ENCODE peak calls at places on chromosomes 16 and 17, in seven cellular contexts. U, B, L, Z, Y, C and E are unnamed samples.

GRCh38 chr17:12568358-12569251 is 97.1 kb upstream of the MYOCD start:
- DNase-seq in U (no peak), B (no peak), L (no peak), Z (no peak), Y (no peak), C (no peak), E (no peak)

GRCh38 chr16:84848991-84849634 is 29.3 kb downstream of the CRISPLD2 start:
- DNase-seq in U (no peak), B (no peak), L (no peak), Z (peak), Y (no peak), C (no peak), E (peak)

GRCh38 chr17:82200743-82201497 is 11.7 kb downstream of the CCDC57 start:
- DNase-seq in U (no peak), B (no peak), L (no peak), Z (peak), Y (no peak), C (peak), E (no peak)

GRCh38 chr17:30450125-30451027 is 26.8 kb upstream of the GOSR1 start:
- DNase-seq in U (no peak), B (no peak), L (no peak), Z (no peak), Y (no peak), C (no peak), E (no peak)

GRCh38 chr16:16019488-16019887 is 70.1 kb downstream of the ABCC1 start:
- DNase-seq in U (no peak), B (no peak), L (no peak), Z (no peak), Y (no peak), C (no peak), E (no peak)

GRCh38 chr17:78117027-78117981 is 11.3 kb downstream of the TMC6 start:
- DNase-seq in U (no peak), B (peak), L (no peak), Z (peak), Y (no peak), C (no peak), E (peak)

GRCh38 chr16:49856741-49857330 is 924 bp upstream of the ZNF423 start:
- DNase-seq in U (no peak), B (peak), L (peak), Z (peak), Y (no peak), C (peak), E (peak)

GRCh38 chr17:12620200-12620720 is 45.4 kb upstream of the MYOCD start:
- DNase-seq in U (no peak), B (no peak), L (no peak), Z (no peak), Y (no peak), C (no peak), E (no peak)

GRCh38 chr16:53458623-53459022 is 24.4 kb downstream of the RBL2 start:
- DNase-seq in U (no peak), B (no peak), L (no peak), Z (no peak), Y (no peak), C (no peak), E (no peak)

GRCh38 chr17:74585711-74586110 is 6.4 kb downstream of the CD300LD start:
- DNase-seq in U (no peak), B (no peak), L (no peak), Z (no peak), Y (no peak), C (no peak), E (no peak)

GRCh38 chr17:13182854-13183253 is 165.0 kb upstream of the ELAC2 start:
- DNase-seq in U (no peak), B (no peak), L (no peak), Z (peak), Y (peak), C (no peak), E (peak)

GRCh38 chr16:2121853-2122252 is 13.8 kb downstream of the PKD1 start:
- DNase-seq in U (no peak), B (peak), L (peak), Z (no peak), Y (no peak), C (no peak), E (no peak)

GRCh38 chr17:70636517-70637133 is 467.3 kb downstream of the KCNJ2 start:
- DNase-seq in U (no peak), B (peak), L (no peak), Z (peak), Y (peak), C (no peak), E (peak)

GRCh38 chr17:44198721-44199552 is 747 bp downstream of the ATXN7L3 start:
- DNase-seq in U (no peak), B (peak), L (peak), Z (peak), Y (no peak), C (peak), E (peak)

GRCh38 chr17:40862985-40863733 is 3.9 kb downstream of the KRT12 start:
- DNase-seq in U (no peak), B (no peak), L (no peak), Z (peak), Y (no peak), C (peak), E (no peak)

GRCh38 chr17:7056386-7056785 is 12.5 kb upstream of the SLC16A11 start:
- DNase-seq in U (no peak), B (no peak), L (no peak), Z (no peak), Y (no peak), C (no peak), E (no peak)

GRCh38 chr17:81273698-81274470 is 21.2 kb downstream of the SLC38A10 start:
- DNase-seq in U (no peak), B (no peak), L (no peak), Z (no peak), Y (no peak), C (no peak), E (no peak)

GRCh38 chr17:36812762-36813161 is 124.5 kb upstream of the LHX1 start:
- DNase-seq in U (no peak), B (no peak), L (no peak), Z (peak), Y (no peak), C (no peak), E (no peak)

GRCh38 chr17:61338000-61338864 is 61.4 kb upstream of the TBX2 start:
- DNase-seq in U (no peak), B (no peak), L (no peak), Z (no peak), Y (no peak), C (no peak), E (no peak)

GRCh38 chr17:35750526-35751395 is 2.3 kb downstream of the GAS2L2 start:
- DNase-seq in U (no peak), B (no peak), L (no peak), Z (no peak), Y (no peak), C (no peak), E (no peak)

GRCh38 chr16:65318138-65318537 is 196.3 kb upstream of the CDH11 start:
- DNase-seq in U (no peak), B (no peak), L (no peak), Z (no peak), Y (no peak), C (no peak), E (no peak)

GRCh38 chr17:1031711-1032110 is 34.8 kb downstream of the TIMM22 start:
- DNase-seq in U (no peak), B (no peak), L (peak), Z (no peak), Y (no peak), C (no peak), E (no peak)

GRCh38 chr17:63911041-63911635 is at the start of gene CSHL1:
- DNase-seq in U (no peak), B (no peak), L (no peak), Z (no peak), Y (no peak), C (no peak), E (no peak)

GRCh38 chr17:40327244-40327666 is 18.3 kb downstream of the RARA start:
- DNase-seq in U (no peak), B (no peak), L (no peak), Z (no peak), Y (no peak), C (no peak), E (no peak)

GRCh38 chr17:2637422-2637821 is 44.0 kb downstream of the PAFAH1B1 start:
- DNase-seq in U (no peak), B (no peak), L (no peak), Z (no peak), Y (no peak), C (no peak), E (no peak)

GRCh38 chr17:76524598-76525512 is 12.7 kb downstream of the CYGB start:
- DNase-seq in U (no peak), B (no peak), L (peak), Z (no peak), Y (no peak), C (no peak), E (no peak)

GRCh38 chr17:71084219-71084618 is 914.9 kb downstream of the KCNJ2 start:
- DNase-seq in U (no peak), B (no peak), L (no peak), Z (peak), Y (peak), C (no peak), E (peak)

GRCh38 chr16:11481987-11482386 is 104.7 kb downstream of the LITAF start:
- DNase-seq in U (no peak), B (no peak), L (no peak), Z (no peak), Y (no peak), C (no peak), E (no peak)

GRCh38 chr16:49631521-49632041 is 224.3 kb downstream of the ZNF423 start:
- DNase-seq in U (no peak), B (no peak), L (no peak), Z (no peak), Y (no peak), C (no peak), E (no peak)

GRCh38 chr17:32720671-32721070 is 156.3 kb downstream of the MYO1D start:
- DNase-seq in U (peak), B (no peak), L (no peak), Z (no peak), Y (no peak), C (no peak), E (no peak)

GRCh38 chr17:66123163-66123562 is 68.8 kb downstream of the CEP112 start:
- DNase-seq in U (no peak), B (no peak), L (no peak), Z (peak), Y (no peak), C (no peak), E (no peak)

GRCh38 chr17:78268960-78269892 is 37.8 kb downstream of the TMEM235 start:
- DNase-seq in U (no peak), B (no peak), L (no peak), Z (peak), Y (no peak), C (no peak), E (peak)

GRCh38 chr17:17537311-17538099 is 41.3 kb upstream of the RASD1 start:
- DNase-seq in U (no peak), B (no peak), L (no peak), Z (peak), Y (no peak), C (no peak), E (no peak)

GRCh38 chr16:88763502-88764053 is 21.4 kb downstream of the PIEZO1 start:
- DNase-seq in U (no peak), B (no peak), L (no peak), Z (peak), Y (no peak), C (no peak), E (no peak)

GRCh38 chr16:1613728-1614225 is 1.6 kb downstream of the CRAMP1 start:
- DNase-seq in U (no peak), B (no peak), L (no peak), Z (peak), Y (no peak), C (peak), E (no peak)

GRCh38 chr16:11462861-11463260 is 117.6 kb downstream of the RMI2 start:
- DNase-seq in U (no peak), B (no peak), L (no peak), Z (no peak), Y (no peak), C (no peak), E (no peak)

GRCh38 chr17:29407856-29408255 is 17.7 kb downstream of the TAOK1 start:
- DNase-seq in U (no peak), B (no peak), L (no peak), Z (no peak), Y (no peak), C (no peak), E (no peak)

GRCh38 chr16:3731126-3731935 is 14.0 kb upstream of the TRAP1 start:
- DNase-seq in U (no peak), B (no peak), L (no peak), Z (no peak), Y (no peak), C (no peak), E (no peak)

GRCh38 chr16:31005350-31006085 is 4.9 kb downstream of the STX1B start:
- DNase-seq in U (no peak), B (no peak), L (no peak), Z (no peak), Y (no peak), C (no peak), E (no peak)